ENCODE peak calls at places on chromosome 9, in seven cellular contexts. R, W, Y, L, S, N and H are unnamed samples.

GRCh38 chr9:99357575-99357974 is 135.5 kb downstream of the SEC61B start:
- DNase-seq in Y (no peak), W (peak; percentile 52), R (no peak), N (no peak), S (no peak), L (no peak), H (no peak)

GRCh38 chr9:112863214-112863613 is 27.5 kb downstream of the SLC46A2 start:
- DNase-seq in L (no peak), Y (no peak), R (no peak), S (no peak), W (no peak), N (no peak), H (no peak)

GRCh38 chr9:135951889-135952663 is 9.1 kb downstream of the UBAC1 start:
- DNase-seq in L (peak; percentile 91), Y (no peak), N (no peak), R (no peak), S (no peak), W (peak; percentile 20), H (peak; percentile 98)

GRCh38 chr9:113220467-113221002 is 542 bp downstream of the FKBP15 start:
- DNase-seq in R (no peak), L (no peak), N (no peak), Y (no peak), W (no peak), S (no peak), H (peak; percentile 20)

GRCh38 chr9:3863114-3863528 is 337.3 kb upstream of the RFX3 start:
- DNase-seq in W (no peak), Y (no peak), L (no peak), N (no peak), S (no peak), R (no peak), H (peak; percentile 30)

GRCh38 chr9:127694890-127695735 is 11.7 kb upstream of the CFAP157 start:
- DNase-seq in Y (no peak), W (no peak), L (no peak), N (no peak), S (no peak), R (no peak), H (no peak)

GRCh38 chr9:113973963-113974413 is 97.9 kb downstream of the ZNF618 start:
- DNase-seq in Y (no peak), W (peak; percentile 22), N (no peak), S (no peak), L (no peak), R (no peak), H (no peak)

GRCh38 chr9:124190761-124191160 is 67.0 kb upstream of the NEK6 start:
- DNase-seq in W (no peak), Y (no peak), L (no peak), N (no peak), S (peak; percentile 57), R (no peak), H (no peak)

DNA sequence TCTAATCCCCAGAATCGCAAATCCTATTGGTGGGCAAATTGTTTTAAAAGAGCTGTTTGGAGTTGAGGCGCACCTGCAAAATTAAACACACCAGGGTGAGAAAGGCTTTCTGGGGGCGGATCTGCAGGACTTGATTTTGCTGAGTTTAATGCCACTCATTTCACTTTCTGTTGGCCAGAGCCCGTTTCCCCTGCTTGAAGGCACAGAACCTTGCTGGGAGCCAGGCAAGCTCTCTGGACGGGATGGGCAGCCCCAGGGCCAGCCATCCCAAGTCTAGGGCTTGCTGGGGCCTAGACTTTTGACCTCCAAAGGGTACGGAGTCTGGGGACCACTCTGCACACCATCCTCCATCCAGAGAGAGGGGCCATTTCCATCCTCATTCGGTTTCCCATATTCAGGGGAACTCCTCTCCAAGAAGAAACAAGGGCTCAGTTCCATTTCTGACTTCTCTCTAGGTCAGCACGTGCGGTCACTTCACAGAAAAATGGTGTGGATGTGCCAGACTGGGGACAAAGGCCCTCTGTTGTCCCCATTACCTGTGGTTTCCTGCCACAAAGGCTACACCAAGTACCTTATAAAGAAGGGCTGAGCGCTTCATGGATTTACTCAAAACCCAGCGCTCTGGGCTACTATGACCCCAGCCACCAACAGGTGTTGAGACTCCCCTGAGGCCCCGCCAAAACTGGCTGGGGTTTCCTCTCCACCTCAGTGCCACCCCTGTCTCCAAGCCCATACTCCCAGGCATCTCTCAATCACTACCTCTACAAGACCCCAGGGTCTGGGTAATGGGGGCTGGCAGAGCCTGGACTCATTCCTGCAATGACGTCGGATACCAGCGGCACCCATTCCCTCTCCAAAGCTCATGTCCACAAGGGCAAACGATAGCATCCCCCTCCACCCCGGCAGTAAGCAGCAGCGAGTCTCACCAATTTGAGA is 170.0 kb downstream of the AUH start:
- DNase-seq in W (peak; percentile 23), L (no peak), Y (no peak), R (no peak), S (no peak), N (no peak), H (no peak)
- H3K27ac ChIP-seq in W (peak overlapping the region; percentile 99), L (peak overlapping the region; percentile 81), Y (no peak overlapping the region), R (peak overlapping the region; percentile 99), S (peak overlapping the region; percentile 100), N (no peak overlapping the region), H (peak overlapping the region; percentile 97)

DNA sequence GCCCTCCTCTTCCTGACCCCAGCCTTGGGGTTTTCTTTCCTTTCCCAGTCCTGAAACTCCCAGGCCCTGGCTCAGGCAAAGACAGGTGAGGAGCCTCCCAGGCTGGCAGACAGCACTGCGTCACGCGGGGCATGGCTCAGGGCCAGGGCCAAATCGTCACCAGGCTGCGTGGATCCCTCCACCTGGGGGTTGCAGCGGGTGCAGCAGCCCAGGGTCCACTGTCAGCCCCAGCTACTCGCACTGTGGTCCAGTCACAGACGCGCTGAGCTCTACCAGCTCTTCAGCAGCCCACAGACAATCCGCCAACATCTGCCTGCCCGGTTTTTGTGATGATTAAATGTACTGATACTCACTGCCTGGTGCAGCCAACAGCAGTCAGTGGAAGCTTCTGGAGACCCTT is 12.1 kb downstream of the FAM78A start:
- DNase-seq in W (no peak), R (no peak), S (no peak), L (no peak), Y (no peak), N (no peak), H (no peak)
- TF ChIP-seq CTCF in W (no peak), R (no peak), S (no peak), L (no peak), Y (no peak), N (no peak), H (no peak)

GRCh38 chr9:34098307-34098706 is 28.2 kb downstream of the DCAF12 start:
- DNase-seq in W (no peak), R (no peak), N (no peak), L (no peak), S (no peak), Y (no peak), H (no peak)
- H3K27ac ChIP-seq in W (no peak overlapping the region), R (no peak overlapping the region), N (no peak overlapping the region), L (no peak overlapping the region), S (no peak overlapping the region), Y (no peak overlapping the region), H (peak overlapping the region; percentile 1)

GRCh38 chr9:38066907-38067610 is 2.0 kb downstream of the SHB start:
- DNase-seq in N (peak; percentile 9), S (no peak), Y (peak; percentile 45), R (peak; percentile 80), W (no peak), L (no peak), H (no peak)

GRCh38 chr9:38068616-38068865 is 486 bp downstream of the SHB start:
- DNase-seq in Y (peak; percentile 51), L (no peak), R (peak; percentile 35), W (peak; percentile 69), N (peak; percentile 28), S (no peak), H (no peak)

GRCh38 chr9:38067892-38068615 is 973 bp downstream of the SHB start:
- DNase-seq in R (no peak), W (peak; percentile 45), S (no peak), N (no peak), L (no peak), Y (peak; percentile 38), H (no peak)

GRCh38 chr9:38067611-38067891 is 1.5 kb downstream of the SHB start:
- DNase-seq in R (peak; percentile 43), L (no peak), S (no peak), Y (peak; percentile 43), W (peak; percentile 25), N (no peak), H (no peak)

GRCh38 chr9:38068866-38069628 is at the start of gene SHB:
- DNase-seq in N (peak; percentile 84), S (peak; percentile 56), L (peak; percentile 78), Y (peak; percentile 79), R (peak; percentile 88), W (peak; percentile 91), H (peak; percentile 88)
- TF ChIP-seq CTCF in N (peak; percentile 34), S (no peak), L (peak; percentile 33), Y (no peak), R (peak; percentile 36), W (no peak), H (peak; percentile 33)

GRCh38 chr9:79661279-79661678 is 89.5 kb downstream of the TLE4 start:
- DNase-seq in L (no peak), S (no peak), W (no peak), N (no peak), R (no peak), Y (no peak), H (no peak)
- H3K27ac ChIP-seq in L (no peak overlapping the region), S (no peak overlapping the region), W (no peak overlapping the region), N (no peak overlapping the region), R (no peak overlapping the region), Y (peak overlapping the region; percentile 92), H (no peak overlapping the region)